ENCODE peak calls at places on chromosomes 5 and 9, in six cellular contexts. N is astrocyte of the spinal cord; K is CD8-positive, alpha-beta T cell; S is OCI-LY7; F is EH; R is stimulated activated CD4-positive, alpha-beta T cell treated with anti-CD3 and anti-CD28 coated beads, Interleukin-2, amount 100 ng/mL, for 4 hours. J is an unnamed sample.

GRCh38 chr9:37989632-37990155 is 79.3 kb downstream of the SHB start:
- DNase-seq in N (no peak), K (no peak), S (no peak), F (no peak), R (no peak), J (no peak)

GRCh38 chr9:14314424-14314928 is 535 bp upstream of the NFIB start:
- DNase-seq in N (peak; percentile 95), K (no peak), S (peak; percentile 64), F (peak; percentile 20), R (no peak), J (peak; percentile 82)

GRCh38 chr5:75465480-75465879 is 45.9 kb downstream of the CERT1 start:
- DNase-seq in N (peak; percentile 90), K (no peak), S (no peak), F (peak; percentile 3), R (no peak), J (no peak)

GRCh38 chr9:114238919-114239879 is 83.7 kb upstream of the ORM1 start:
- DNase-seq in N (peak; percentile 51), K (no peak), S (peak; percentile 11), F (peak; percentile 92), R (no peak), J (peak; percentile 56)

GRCh38 chr5:172798422-172799215 is 27.6 kb upstream of the DUSP1 start:
- DNase-seq in N (peak; percentile 92), K (no peak), S (no peak), F (peak; percentile 97), R (no peak), J (no peak)

GRCh38 chr5:142360051-142360498 is 35.3 kb upstream of the SPRY4 start:
- DNase-seq in N (no peak), K (no peak), S (no peak), F (no peak), R (no peak), J (no peak)

GRCh38 chr5:35436441-35437057 is 181.1 kb upstream of the SPEF2 start:
- DNase-seq in N (peak; percentile 11), K (no peak), S (peak; percentile 37), F (peak; percentile 39), R (no peak), J (peak; percentile 16)

GRCh38 chr9:18347381-18348084 is 126.4 kb upstream of the ADAMTSL1 start:
- DNase-seq in N (no peak), K (no peak), S (no peak), F (peak; percentile 62), R (no peak), J (no peak)

GRCh38 chr5:119212666-119213065 is 141.8 kb downstream of the DMXL1 start:
- DNase-seq in N (no peak), K (no peak), S (no peak), F (no peak), R (no peak), J (no peak)

GRCh38 chr9:129838707-129839259 is 3.5 kb downstream of the USP20 start:
- DNase-seq in N (peak; percentile 74), K (no peak), S (no peak), F (peak; percentile 98), R (no peak), J (no peak)

GRCh38 chr5:176809544-176810083 is 745 bp upstream of the UNC5A start:
- DNase-seq in N (no peak), K (no peak), S (no peak), F (no peak), R (no peak), J (no peak)

GRCh38 chr9:109171926-109172325 is 4.9 kb upstream of the FRRS1L start:
- DNase-seq in N (peak; percentile 49), K (no peak), S (no peak), F (peak; percentile 31), R (no peak), J (no peak)

GRCh38 chr9:109913461-109913810 is 133.4 kb downstream of the PALM2AKAP2 start:
- DNase-seq in N (no peak), K (no peak), S (no peak), F (no peak), R (no peak), J (no peak)

GRCh38 chr5:95406426-95407093 is 15.4 kb downstream of the FAM81B start:
- DNase-seq in N (peak; percentile 38), K (no peak), S (no peak), F (peak; percentile 1), R (no peak), J (no peak)

GRCh38 chr9:17978773-17979172 is 399.9 kb downstream of the SH3GL2 start:
- DNase-seq in N (no peak), K (no peak), S (no peak), F (no peak), R (no peak), J (no peak)

GRCh38 chr9:81823672-81824554 is 104.3 kb upstream of the SPATA31D4 start:
- DNase-seq in N (no peak), K (no peak), S (no peak), F (no peak), R (no peak), J (no peak)

GRCh38 chr5:67617051-67617450 is 420.5 kb upstream of the CD180 start:
- DNase-seq in N (no peak), K (no peak), S (no peak), F (no peak), R (no peak), J (no peak)

GRCh38 chr9:101026824-101027223 is 1.7 kb upstream of the PLPPR1 start:
- DNase-seq in N (no peak), K (no peak), S (no peak), F (no peak), R (no peak), J (no peak)

GRCh38 chr9:119905706-119906105 is 536.5 kb upstream of the BRINP1 start:
- DNase-seq in N (no peak), K (no peak), S (no peak), F (no peak), R (no peak), J (no peak)